ENCODE peak calls at places on chromosomes 12 and 14, in five cellular contexts. L is D341Med, U is activated T-helper 1 cell treated with Interleukin-2 at 50 U/mL for 16 hours, B is hypothalamus, K is progenitor cell of endocrine pancreas. Y is an unnamed sample.

GRCh38 chr12:84805474-84805858 is 107.1 kb downstream of the SLC6A15 start:
- DNase-seq in L (no peak), U (no peak), B (no peak), K (no peak), Y (no peak)

GRCh38 chr12:55227643-55228042 is 6.8 kb downstream of the OR10A7 start:
- DNase-seq in L (no peak), U (no peak), B (no peak), K (no peak), Y (no peak)

GRCh38 chr12:100142851-100143559 is at the start of gene BLTP3B:
- DNase-seq in L (peak), U (peak), B (peak), K (peak), Y (peak)

GRCh38 chr12:12510141-12510540 is 52.5 kb downstream of the DUSP16 start:
- DNase-seq in L (no peak), U (no peak), B (no peak), K (no peak), Y (no peak)

GRCh38 chr12:94704452-94704871 is 54.1 kb upstream of the TMCC3 start:
- DNase-seq in L (no peak), U (no peak), B (peak), K (no peak), Y (no peak)

GRCh38 chr12:44835641-44836379 is 40.3 kb downstream of the NELL2 start:
- DNase-seq in L (no peak), U (no peak), B (no peak), K (no peak), Y (peak)

GRCh38 chr14:54866588-54866987 is 36.0 kb downstream of the GCH1 start:
- DNase-seq in L (no peak), U (no peak), B (no peak), K (no peak), Y (no peak)

GRCh38 chr12:20309504-20310148 is 58.7 kb upstream of the PDE3A start:
- DNase-seq in L (no peak), U (no peak), B (no peak), K (no peak), Y (no peak)

GRCh38 chr12:124030510-124030909 is 57.5 kb downstream of the ZNF664 start:
- DNase-seq in L (no peak), U (no peak), B (no peak), K (no peak), Y (no peak)

GRCh38 chr14:80637726-80638619 is 303.6 kb downstream of the CEP128 start:
- DNase-seq in L (peak), U (no peak), B (no peak), K (no peak), Y (no peak)

GRCh38 chr14:38724621-38725020 is 378.4 kb downstream of the SEC23A start:
- DNase-seq in L (no peak), U (no peak), B (no peak), K (no peak), Y (no peak)

GRCh38 chr14:66140213-66140918 is 345.8 kb upstream of the CCDC196 start:
- DNase-seq in L (no peak), U (no peak), B (no peak), K (no peak), Y (no peak)

GRCh38 chr14:103522649-103523582 is at the start of gene CKB:
- DNase-seq in L (peak), U (no peak), B (peak), K (peak), Y (no peak)

GRCh38 chr12:104167519-104168458 is 29.8 kb upstream of the NFYB start:
- DNase-seq in L (no peak), U (no peak), B (no peak), K (no peak), Y (no peak)

GRCh38 chr12:95173392-95174251 is 43.6 kb downstream of the FGD6 start:
- DNase-seq in L (no peak), U (no peak), B (no peak), K (no peak), Y (no peak)

GRCh38 chr12:32501835-32502333 is 102.5 kb downstream of the FGD4 start:
- DNase-seq in L (peak), U (no peak), B (peak), K (peak), Y (no peak)

GRCh38 chr14:94021416-94022157 is 4.6 kb upstream of the OTUB2 start:
- DNase-seq in L (no peak), U (no peak), B (no peak), K (no peak), Y (no peak)

GRCh38 chr12:13282861-13283260 is 86.3 kb downstream of the EMP1 start:
- DNase-seq in L (no peak), U (no peak), B (no peak), K (no peak), Y (no peak)

GRCh38 chr14:25032092-25032784 is 17.7 kb downstream of the STXBP6 start:
- DNase-seq in L (no peak), U (no peak), B (no peak), K (no peak), Y (no peak)

GRCh38 chr12:115049617-115050016 is 365.6 kb upstream of the TBX3 start:
- DNase-seq in L (no peak), U (no peak), B (no peak), K (no peak), Y (no peak)

GRCh38 chr14:52078721-52079120 is 9.9 kb upstream of the NID2 start:
- DNase-seq in L (no peak), U (no peak), B (no peak), K (no peak), Y (no peak)

GRCh38 chr12:55932546-55932919 is 1.6 kb downstream of the DGKA start:
- DNase-seq in L (no peak), U (peak), B (no peak), K (no peak), Y (peak)

GRCh38 chr14:64758025-64758521 is 53.8 kb downstream of the PLEKHG3 start:
- DNase-seq in L (no peak), U (no peak), B (no peak), K (no peak), Y (no peak)

GRCh38 chr14:57390806-57391562 is 598 bp downstream of the NAA30 start:
- DNase-seq in L (peak), U (no peak), B (peak), K (peak), Y (peak)

GRCh38 chr14:96626916-96627315 is 124.7 kb downstream of the PAPOLA start:
- DNase-seq in L (peak), U (no peak), B (no peak), K (peak), Y (no peak)

GRCh38 chr12:124419292-124420040 is 124.6 kb downstream of the RFLNA start:
- DNase-seq in L (peak), U (no peak), B (no peak), K (no peak), Y (no peak)

GRCh38 chr12:27434673-27435565 is 11.6 kb upstream of the SMCO2 start:
- DNase-seq in L (peak), U (no peak), B (no peak), K (no peak), Y (no peak)

Y was measured in T-helper 2 cell.